ENCODE peak calls at places on chromosomes 7 and 10, in four cellular contexts. R is PC-3, M is HCT116, S is MM.1S. N is an unnamed sample.

GRCh38 chr7:3200504-3200903 is 100.5 kb upstream of the SDK1 start:
- DNase-seq in R (peak; percentile 39), M (peak; percentile 12), S (no peak), N (peak; percentile 13)

GRCh38 chr10:368579-369255 is 233.5 kb downstream of the ZMYND11 start:
- DNase-seq in R (no peak), M (no peak), S (no peak), N (no peak)

GRCh38 chr7:37438879-37439278 is 9.8 kb downstream of the ELMO1 start:
- DNase-seq in R (no peak), M (no peak), S (no peak), N (no peak)

GRCh38 chr7:11082552-11083213 is 109.0 kb downstream of the PHF14 start:
- DNase-seq in R (no peak), M (no peak), S (no peak), N (no peak)

GRCh38 chr10:121751191-121751760 is 153.0 kb upstream of the FGFR2 start:
- DNase-seq in R (no peak), M (no peak), S (no peak), N (no peak)

GRCh38 chr10:46284286-46285229 is 2.2 kb upstream of the ANTXRL start:
- DNase-seq in R (peak; percentile 74), M (peak; percentile 26), S (peak; percentile 84), N (peak; percentile 92)

GRCh38 chr10:121900443-121901174 is 27.2 kb downstream of the ATE1 start:
- DNase-seq in R (peak; percentile 72), M (peak; percentile 52), S (peak; percentile 78), N (peak; percentile 83)

GRCh38 chr10:122077311-122077875 is 88.4 kb downstream of the TACC2 start:
- DNase-seq in R (no peak), M (no peak), S (no peak), N (no peak)

GRCh38 chr10:59002011-59002410 is 174.4 kb upstream of the PHYHIPL start:
- DNase-seq in R (no peak), M (no peak), S (no peak), N (no peak)

GRCh38 chr7:13821152-13821787 is 168.2 kb downstream of the ETV1 start:
- DNase-seq in R (peak; percentile 39), M (no peak), S (no peak), N (peak; percentile 55)

GRCh38 chr10:124596116-124596785 is 134.6 kb downstream of the LHPP start:
- DNase-seq in R (no peak), M (no peak), S (no peak), N (no peak)

GRCh38 chr7:151233111-151233701 is 923 bp downstream of the CHPF2 start:
- DNase-seq in R (peak; percentile 76), M (no peak), S (peak; percentile 58), N (peak; percentile 98)

GRCh38 chr10:62231805-62232204 is 36.8 kb downstream of the RTKN2 start:
- DNase-seq in R (peak; percentile 88), M (no peak), S (no peak), N (no peak)

GRCh38 chr7:130566168-130566897 is 74.4 kb downstream of the MEST start:
- DNase-seq in R (peak; percentile 4), M (no peak), S (no peak), N (no peak)

GRCh38 chr7:141418087-141418486 is 133.1 kb upstream of the AGK start:
- DNase-seq in R (no peak), M (no peak), S (no peak), N (no peak)

GRCh38 chr7:81447351-81447952 is 322.4 kb downstream of the HGF start:
- DNase-seq in R (peak; percentile 75), M (peak; percentile 47), S (peak; percentile 17), N (peak; percentile 71)

GRCh38 chr10:79451046-79451699 is 5.7 kb upstream of the ZCCHC24 start:
- DNase-seq in R (no peak), M (no peak), S (no peak), N (no peak)

GRCh38 chr10:126476256-126476655 is 88.0 kb upstream of the ADAM12 start:
- DNase-seq in R (no peak), M (no peak), S (no peak), N (no peak)

GRCh38 chr7:152464312-152465117 is 28.7 kb upstream of the KMT2C start:
- DNase-seq in R (peak; percentile 59), M (peak; percentile 39), S (peak; percentile 75), N (peak; percentile 84)

GRCh38 chr10:78950656-78951587 is 117.8 kb upstream of the ZMIZ1 start:
- DNase-seq in R (no peak), M (no peak), S (no peak), N (no peak)

GRCh38 chr10:22599048-22599561 is 115.3 kb downstream of the PIP4K2A start:
- DNase-seq in R (peak; percentile 78), M (no peak), S (no peak), N (peak; percentile 82)

GRCh38 chr10:77977975-77978759 is 51.1 kb downstream of the POLR3A start:
- DNase-seq in R (no peak), M (no peak), S (no peak), N (no peak)

GRCh38 chr7:55591282-55591931 is 19.1 kb upstream of the VOPP1 start:
- DNase-seq in R (no peak), M (no peak), S (no peak), N (no peak)

GRCh38 chr10:69438531-69439349 is 12.5 kb upstream of the TSPAN15 start:
- DNase-seq in R (peak; percentile 99), M (peak; percentile 42), S (no peak), N (peak; percentile 83)
- H3K9ac ChIP-seq in R (peak overlapping the region; percentile 78), M (peak overlapping the region; percentile 51), S (no peak overlapping the region), N (peak overlapping the region; percentile 57)

GRCh38 chr7:131898418-131898817 is 342.0 kb upstream of the PODXL start:
- DNase-seq in R (peak; percentile 15), M (no peak), S (no peak), N (peak; percentile 66)
- H3K9me2 ChIP-seq in R (no peaks in the 10 kb centered on the region), M (no peaks in the 10 kb centered on the region), S (no peaks in the 10 kb centered on the region), N (no peaks in the 10 kb centered on the region)

GRCh38 chr10:101217450-101218281 is 11.6 kb downstream of the LBX1 start:
- DNase-seq in R (peak; percentile 62), M (no peak), S (no peak), N (peak; percentile 67)

GRCh38 chr10:101216207-101216607 is 13.1 kb downstream of the LBX1 start:
- DNase-seq in R (no peak), M (no peak), S (peak; percentile 42), N (no peak)

GRCh38 chr10:101218423-101219136 is 10.7 kb downstream of the LBX1 start:
- DNase-seq in R (no peak), M (no peak), S (no peak), N (no peak)

GRCh38 chr10:101215397-101216206 is 13.7 kb downstream of the LBX1 start:
- DNase-seq in R (no peak), M (no peak), S (no peak), N (no peak)

DNA sequence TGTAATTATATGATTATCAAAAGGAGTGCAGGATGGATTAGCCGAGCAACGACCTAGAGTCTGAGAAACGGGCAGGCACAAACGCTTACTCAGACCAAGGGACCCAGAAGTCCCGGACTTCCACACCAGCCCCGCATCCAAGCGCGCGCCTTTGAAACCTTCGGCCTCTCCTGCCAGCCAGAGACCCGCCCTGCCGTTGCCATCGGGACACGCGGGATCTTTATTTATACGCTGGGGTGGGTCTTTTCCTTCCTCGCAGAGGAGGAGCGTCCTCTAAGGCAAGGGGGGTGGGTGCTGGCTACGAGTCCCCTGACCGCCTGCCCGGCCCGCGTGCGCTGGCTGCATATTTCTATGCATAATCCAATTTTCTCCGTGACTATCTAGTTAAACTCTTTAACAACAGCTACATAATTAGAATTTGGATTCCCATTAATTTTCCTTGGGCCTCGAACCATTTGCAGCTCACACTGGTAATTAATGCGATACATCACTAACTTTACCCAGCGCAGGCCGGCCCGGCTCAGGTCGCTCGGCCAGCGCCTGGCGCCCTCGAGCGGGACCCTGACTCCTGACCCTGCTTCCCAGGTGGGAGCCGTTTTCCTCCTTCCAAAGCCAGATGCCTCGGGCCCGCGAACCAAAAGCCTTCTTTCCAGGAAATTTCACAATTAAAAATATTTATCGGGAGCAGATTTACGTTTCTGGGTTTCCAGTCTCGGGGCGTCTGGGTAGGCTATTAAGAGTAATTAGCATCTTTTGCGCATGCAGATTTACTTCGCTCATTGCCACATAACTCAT is 12.4 kb downstream of the LBX1 start:
- DNase-seq in R (no peak), M (no peak), S (no peak), N (no peak)
- TF ChIP-seq EZH2 in R (peak; percentile 77), M (no peak), S (no peak), N (peak; percentile 97)

GRCh38 chr7:101306307-101306706 is 15.3 kb downstream of the IFT22 start:
- DNase-seq in R (no peak), M (no peak), S (no peak), N (no peak)
- H3K9ac ChIP-seq in R (no peak overlapping the region), M (no peak overlapping the region), S (no peak overlapping the region), N (no peak overlapping the region)

GRCh38 chr10:9643782-9644181 is 1373.9 kb upstream of the CELF2 start:
- DNase-seq in R (no peak), M (no peak), S (no peak), N (peak; percentile 4)
- H3K9me2 ChIP-seq in R (no peaks in the 10 kb centered on the region), M (no peaks in the 10 kb centered on the region), S (no peaks in the 10 kb centered on the region), N (no peaks in the 10 kb centered on the region)

GRCh38 chr7:124773339-124773738 is 7.7 kb upstream of the GPR37 start:
- DNase-seq in R (no peak), M (no peak), S (no peak), N (no peak)
- TF ChIP-seq EZH2 in R (no peak), M (no peak), S (no peak), N (no peak)

DNA sequence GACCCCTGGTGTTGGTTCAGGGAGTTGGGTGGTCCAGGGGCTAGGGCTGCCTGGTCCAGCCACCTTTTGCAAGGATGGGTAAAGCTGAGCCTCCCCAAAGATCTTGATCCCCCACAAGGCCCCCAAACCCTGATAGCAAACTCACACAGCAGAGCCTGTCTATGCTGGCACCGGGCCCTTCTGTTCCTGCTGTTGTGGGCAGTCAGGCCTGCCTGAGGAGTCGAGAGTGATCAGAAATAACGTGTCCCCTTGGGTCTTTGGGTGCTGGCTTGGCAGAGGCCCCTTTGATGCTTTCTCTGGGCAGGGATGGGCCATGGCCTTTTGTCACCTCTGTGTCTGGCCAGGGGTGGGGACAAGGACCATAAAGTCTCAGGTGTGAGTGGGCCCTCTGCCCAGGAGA is 715 bp upstream of the MUC12 start:
- DNase-seq in R (no peak), M (no peak), S (no peak), N (peak; percentile 13)
- H3K9ac ChIP-seq in R (no peak overlapping the region), M (no peak overlapping the region), S (no peak overlapping the region), N (no peak overlapping the region)